ENCODE peak calls at places on chromosomes 13 and 19, in four cellular contexts. Z is right atrium auricular region, U is adrenal gland, L is mammary epithelial cell. C is an unnamed sample.

GRCh38 chr19:55678121-55678671 is 3.2 kb downstream of the EPN1 start:
- DNase-seq in Z (no peak), L (no peak), U (peak; percentile 65), C (no peak)

GRCh38 chr19:19711934-19712828 is 20.7 kb downstream of the ZNF14 start:
- DNase-seq in Z (no peak), L (no peak), U (no peak), C (no peak)

GRCh38 chr13:73698859-73699258 is 435.3 kb downstream of the KLF12 start:
- DNase-seq in U (no peak), Z (no peak), L (no peak), C (no peak)

GRCh38 chr13:99809931-99810330 is 161.6 kb downstream of the ZIC5 start:
- DNase-seq in L (no peak), U (no peak), Z (no peak), C (no peak)

GRCh38 chr13:32632343-32632910 is 46.2 kb downstream of the PDS5B start:
- DNase-seq in L (no peak), Z (no peak), U (no peak), C (no peak)

GRCh38 chr13:38879278-38879677 is 111.4 kb downstream of the STOML3 start:
- DNase-seq in L (no peak), Z (no peak), U (no peak), C (no peak)

GRCh38 chr19:7681336-7682174 is 922 bp downstream of the TRAPPC5 start:
- DNase-seq in U (peak; percentile 88), Z (peak; percentile 87), L (peak; percentile 55), C (peak; percentile 89)

GRCh38 chr19:48814895-48815294 is 4.1 kb upstream of the BCAT2 start:
- DNase-seq in U (no peak), L (no peak), Z (no peak), C (no peak)

GRCh38 chr19:12833747-12834417 is 497 bp downstream of the RTBDN start:
- DNase-seq in U (no peak), L (no peak), Z (no peak), C (no peak)

DNA sequence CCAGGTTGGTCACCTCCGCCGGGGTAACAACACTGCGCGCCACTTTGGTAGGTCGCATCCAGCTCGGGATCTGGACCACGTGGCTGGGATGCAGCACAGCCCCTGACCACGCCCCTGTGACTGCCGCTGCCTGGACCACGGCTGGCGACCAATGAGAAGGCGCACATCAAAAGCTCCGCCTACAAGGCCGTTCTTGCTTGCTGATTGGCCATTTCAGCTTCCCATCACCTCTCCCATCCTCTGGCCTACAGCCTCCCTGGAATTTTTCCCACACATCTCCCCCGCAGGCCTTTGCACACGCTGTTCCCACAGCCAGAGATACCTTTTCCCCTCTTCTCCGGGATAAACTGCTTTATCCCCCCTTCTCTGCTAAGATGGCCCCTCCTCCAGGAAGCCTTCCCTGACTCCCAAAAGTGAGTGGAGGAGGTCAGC is 12.5 kb upstream of the MAP1S start:
- DNase-seq in L (no peak), Z (no peak), U (no peak), C (no peak)
- H3K27ac ChIP-seq in L (no peak overlapping the region), Z (no peak overlapping the region), U (no peak overlapping the region), C (no peak overlapping the region)

DNA sequence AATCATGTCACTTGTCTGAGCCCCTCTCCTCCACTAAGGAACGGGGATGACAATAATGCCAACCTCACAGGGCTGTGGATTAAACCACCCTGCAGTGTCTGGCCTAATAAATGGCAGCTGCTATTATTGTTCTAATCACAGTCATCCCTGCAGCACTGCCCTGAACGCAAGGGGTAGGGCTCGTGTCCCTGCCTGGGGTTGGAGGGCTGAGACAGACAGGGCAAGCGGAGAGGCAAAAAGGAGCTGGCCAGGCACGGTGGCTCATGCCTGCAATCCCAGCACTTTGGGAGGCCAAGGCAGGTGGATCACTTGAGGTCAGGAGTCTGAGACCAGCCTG is 10.2 kb upstream of the KPTN start:
- DNase-seq in L (no peak), U (no peak), Z (no peak), C (no peak)
- H3K27ac ChIP-seq in L (no peak overlapping the region), U (no peak overlapping the region), Z (peak overlapping the region; percentile 78), C (no peak overlapping the region)

DNA sequence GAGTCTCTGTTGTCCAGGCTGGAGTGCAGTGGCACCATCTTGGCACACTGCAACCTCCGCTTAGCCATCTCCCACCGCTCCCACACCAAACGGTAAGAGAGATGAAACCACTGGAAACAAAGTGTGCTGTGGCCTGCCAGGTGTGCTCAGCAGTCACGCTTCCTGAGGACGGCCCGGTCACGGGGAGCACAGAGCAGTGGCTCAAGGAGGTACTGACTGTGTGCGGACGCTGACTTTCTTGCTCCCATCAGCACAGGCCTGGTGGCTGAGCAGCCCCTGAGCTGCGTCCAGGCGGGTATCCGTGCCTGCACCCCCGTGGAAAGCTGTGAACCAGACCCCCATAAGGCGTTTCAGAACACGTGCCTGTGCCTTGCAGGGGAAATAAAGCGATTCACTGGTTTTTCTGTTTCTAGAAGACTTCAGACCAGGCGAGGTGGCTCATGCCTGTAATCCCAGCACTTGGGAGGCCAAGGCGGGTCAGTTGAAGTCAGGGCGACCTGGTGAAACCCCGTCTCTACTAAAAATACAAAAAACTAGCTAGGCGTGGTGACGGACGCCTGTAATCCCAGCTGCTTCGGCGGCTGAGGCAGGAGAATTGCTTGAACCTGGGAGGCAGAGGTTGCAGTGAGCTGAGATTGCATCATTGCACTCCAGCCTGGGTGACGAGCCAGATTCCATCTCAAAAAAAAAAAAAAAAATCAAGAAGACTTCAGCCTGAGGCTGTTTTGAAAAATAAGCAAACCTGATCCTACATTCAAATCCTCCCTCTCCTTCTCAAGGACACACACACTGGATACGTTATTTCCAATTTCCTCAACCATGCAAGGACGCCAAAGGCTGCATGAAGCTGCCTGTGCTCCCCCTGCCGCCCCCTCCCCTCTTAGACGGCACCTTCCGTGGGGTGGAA is 25.5 kb downstream of the ADPRHL1 start:
- DNase-seq in L (no peak), U (no peak), Z (no peak), C (no peak)
- H3K27ac ChIP-seq in L (no peak overlapping the region), U (no peak overlapping the region), Z (peak overlapping the region; percentile 27), C (no peak overlapping the region)

GRCh38 chr13:110309159-110309476 is 2.0 kb downstream of the COL4A2 start:
- DNase-seq in Z (peak; percentile 55), U (no peak), L (no peak), C (no peak)
- H3K27ac ChIP-seq in Z (peak overlapping the region; percentile 99), U (peak overlapping the region; percentile 89), L (peak overlapping the region; percentile 53), C (peak overlapping the region; percentile 97)

C was measured in lung.